ENCODE peak calls at places on chromosomes 7 and 10, in five cellular contexts. R is A549, J is epithelial cell of esophagus, A is fibroblast of lung, E is GM10248. H is an unnamed sample.

GRCh38 chr7:100393233-100393905 is 20.1 kb downstream of the PILRA start:
- DNase-seq in R (no peak), J (peak), A (no peak), E (no peak), H (no peak)

GRCh38 chr10:69703766-69704191 is 73.7 kb downstream of the FAM241B start:
- DNase-seq in R (peak), J (peak), A (peak), E (no peak), H (no peak)

GRCh38 chr10:130747359-130747758 is 564.2 kb downstream of the TCERG1L start:
- DNase-seq in R (no peak), J (no peak), A (no peak), E (no peak), H (no peak)

GRCh38 chr10:51074238-51075028 is at the start of gene PRKG1:
- DNase-seq in R (peak), J (peak), A (peak), E (peak), H (peak)

GRCh38 chr7:101075646-101076045 is 9.6 kb upstream of the TRIM56 start:
- DNase-seq in R (no peak), J (no peak), A (no peak), E (no peak), H (no peak)

GRCh38 chr7:96649981-96650380 is 59.7 kb downstream of the SEM1 start:
- DNase-seq in R (no peak), J (peak), A (peak), E (no peak), H (no peak)

GRCh38 chr7:81690251-81690650 is 79.6 kb downstream of the HGF start:
- DNase-seq in R (no peak), J (peak), A (no peak), E (no peak), H (no peak)

GRCh38 chr10:2885276-2885955 is 181.9 kb upstream of the PFKP start:
- DNase-seq in R (no peak), J (no peak), A (no peak), E (no peak), H (no peak)

GRCh38 chr10:102134416-102134815 is 1.6 kb downstream of the PPRC1 start:
- DNase-seq in R (no peak), J (no peak), A (no peak), E (no peak), H (no peak)

GRCh38 chr7:138603549-138604324 is 97.4 kb downstream of the SVOPL start:
- DNase-seq in R (no peak), J (no peak), A (no peak), E (no peak), H (no peak)

GRCh38 chr7:122438001-122438400 is 133.5 kb upstream of the FEZF1 start:
- DNase-seq in R (no peak), J (no peak), A (no peak), E (no peak), H (no peak)

GRCh38 chr10:118991326-118991725 is 38.2 kb upstream of the NANOS1 start:
- DNase-seq in R (no peak), J (no peak), A (no peak), E (no peak), H (no peak)

GRCh38 chr7:151404216-151405011 is 5.4 kb downstream of the WDR86 start:
- DNase-seq in R (peak), J (peak), A (peak), E (no peak), H (no peak)

GRCh38 chr10:110006358-110007170 is 1.2 kb upstream of the ADD3 start:
- DNase-seq in R (peak), J (peak), A (peak), E (no peak), H (no peak)

GRCh38 chr7:122790132-122790531 is 87.4 kb upstream of the RNF148 start:
- DNase-seq in R (no peak), J (no peak), A (no peak), E (no peak), H (no peak)

GRCh38 chr7:5526190-5527037 is 102.8 kb upstream of the TNRC18 start:
- DNase-seq in R (peak), J (peak), A (peak), E (no peak), H (no peak)

GRCh38 chr10:62384447-62385081 is 10.4 kb downstream of the ZNF365 start:
- DNase-seq in R (no peak), J (peak), A (no peak), E (no peak), H (no peak)

GRCh38 chr7:136900005-136900404 is 31.6 kb downstream of the CHRM2 start:
- DNase-seq in R (no peak), J (no peak), A (no peak), E (no peak), H (no peak)

GRCh38 chr10:124323145-124323725 is 95.5 kb downstream of the OAT start:
- DNase-seq in R (peak), J (peak), A (peak), E (no peak), H (no peak)

GRCh38 chr10:118394557-118395194 is 52.6 kb upstream of the FAM204A start:
- DNase-seq in R (no peak), J (peak), A (no peak), E (no peak), H (no peak)

GRCh38 chr10:127440371-127440770 is 108.7 kb upstream of the NPS start:
- DNase-seq in R (no peak), J (no peak), A (no peak), E (no peak), H (no peak)

GRCh38 chr10:78578929-78579328 is 489.8 kb upstream of the ZMIZ1 start:
- DNase-seq in R (no peak), J (peak), A (peak), E (no peak), H (no peak)

GRCh38 chr7:5702876-5703571 is 78.4 kb downstream of the RNF216 start:
- DNase-seq in R (peak), J (peak), A (no peak), E (no peak), H (no peak)

GRCh38 chr7:39153647-39154046 is 175.9 kb downstream of the POU6F2 start:
- DNase-seq in R (no peak), J (no peak), A (no peak), E (no peak), H (no peak)

GRCh38 chr10:116254422-116255152 is 18.4 kb downstream of the GFRA1 start:
- DNase-seq in R (no peak), J (no peak), A (peak), E (no peak), H (peak)

GRCh38 chr10:112446055-112446854 is 459 bp downstream of the ZDHHC6 start:
- DNase-seq in R (no peak), J (peak), A (peak), E (no peak), H (no peak)

GRCh38 chr10:131207176-131207575 is 104.3 kb downstream of the TCERG1L start:
- DNase-seq in R (no peak), J (no peak), A (no peak), E (no peak), H (no peak)

GRCh38 chr10:6607778-6608177 is 27.7 kb upstream of the PRKCQ start:
- DNase-seq in R (no peak), J (peak), A (no peak), E (no peak), H (no peak)

GRCh38 chr10:35502697-35503096 is 102.4 kb upstream of the GJD4 start:
- DNase-seq in R (no peak), J (no peak), A (no peak), E (no peak), H (no peak)

GRCh38 chr7:44379366-44380178 is 54.2 kb upstream of the CAMK2B start:
- DNase-seq in R (no peak), J (peak), A (peak), E (no peak), H (no peak)

GRCh38 chr7:93148135-93148534 is at the start of gene SAMD9L:
- DNase-seq in R (peak), J (peak), A (peak), E (peak), H (no peak)

GRCh38 chr10:108612485-108612884 is 1310.8 kb downstream of the XPNPEP1 start:
- DNase-seq in R (no peak), J (no peak), A (no peak), E (no peak), H (no peak)

GRCh38 chr10:46527241-46527811 is 29.1 kb downstream of the GPRIN2 start:
- DNase-seq in R (no peak), J (no peak), A (no peak), E (no peak), H (no peak)

GRCh38 chr10:12981570-12981969 is 19.9 kb downstream of the CCDC3 start:
- DNase-seq in R (peak), J (peak), A (peak), E (no peak), H (no peak)

GRCh38 chr7:44196450-44196872 is 4.3 kb upstream of the YKT6 start:
- DNase-seq in R (peak), J (peak), A (peak), E (peak), H (peak)

GRCh38 chr7:149791411-149792219 is 18.2 kb upstream of the ZNF467 start:
- DNase-seq in R (no peak), J (no peak), A (no peak), E (no peak), H (no peak)

GRCh38 chr10:121900443-121901174 is 27.2 kb downstream of the ATE1 start:
- DNase-seq in R (peak), J (peak), A (peak), E (peak), H (peak)

GRCh38 chr10:6053816-6054581 is 8.2 kb downstream of the IL2RA start:
- DNase-seq in R (no peak), J (no peak), A (no peak), E (no peak), H (no peak)

GRCh38 chr10:97059006-97059871 is 126.5 kb downstream of the SLIT1 start:
- DNase-seq in R (no peak), J (no peak), A (no peak), E (no peak), H (no peak)

GRCh38 chr7:45663167-45663921 is 89.2 kb downstream of the ADCY1 start:
- DNase-seq in R (peak), J (peak), A (peak), E (peak), H (peak)

GRCh38 chr10:93702278-93703001 is at the start of gene FRA10AC1:
- DNase-seq in R (peak), J (peak), A (peak), E (peak), H (peak)
- TF ChIP-seq CTCF in R (peak), J (peak), A (peak), E (peak), H (peak)

DNA sequence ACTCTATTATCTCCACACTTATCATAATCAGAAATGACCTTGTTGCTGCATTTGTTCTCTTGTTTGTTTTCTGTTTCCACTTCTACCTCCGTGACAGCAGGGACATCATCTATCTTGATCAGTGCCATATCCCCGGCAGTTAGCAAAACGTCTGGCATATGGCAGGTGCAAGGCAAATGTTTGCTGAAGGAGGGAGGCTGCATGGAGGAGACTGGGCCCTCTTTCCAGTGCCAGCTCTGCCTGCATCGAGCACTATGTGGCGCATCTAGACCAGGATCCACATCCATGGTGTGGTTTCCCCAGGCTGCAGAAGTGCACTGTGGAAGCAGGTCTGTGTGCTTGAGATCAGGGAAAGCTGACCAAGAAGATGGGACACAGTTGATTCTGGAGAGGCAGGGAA is 181.2 kb downstream of the KCNMA1 start:
- DNase-seq in R (no peak), J (no peak), A (no peak), E (no peak), H (no peak)
- TF ChIP-seq CTCF in R (no peak), J (no peak), A (peak), E (no peak), H (no peak)

GRCh38 chr7:105396566-105396965 is 7.8 kb upstream of the SRPK2 start:
- DNase-seq in R (no peak), J (no peak), A (no peak), E (no peak), H (no peak)

GRCh38 chr7:105403128-105403527 is 14.4 kb upstream of the SRPK2 start:
- DNase-seq in R (no peak), J (no peak), A (no peak), E (no peak), H (no peak)

GRCh38 chr7:105402221-105403095 is 13.7 kb upstream of the SRPK2 start:
- DNase-seq in R (peak), J (no peak), A (peak), E (no peak), H (no peak)

GRCh38 chr7:105399043-105399725 is 10.5 kb upstream of the SRPK2 start:
- DNase-seq in R (peak), J (peak), A (peak), E (no peak), H (no peak)
- TF ChIP-seq CTCF in R (peak), J (peak), A (peak), E (peak), H (peak)

GRCh38 chr7:104156842-104157277 is 51.0 kb downstream of the ORC5 start:
- DNase-seq in R (peak), J (peak), A (peak), E (no peak), H (no peak)
- TF ChIP-seq CTCF in R (peak), J (peak), A (peak), E (peak), H (peak)